ENCODE peak calls at places on chromosome 16, in six cellular contexts. One of them, this sample, is unnamed.

GRCh38 chr16:50627419-50627818 is 53.7 kb downstream of the SNX20 start:
- DNase-seq in posterior cingulate gyrus: no peak
- DNase-seq in HuH-7: no peak
- DNase-seq in NCI-H1092: peak; percentile 53
- DNase-seq in NCI-H1105: no peak
- DNase-seq in activated CD4-positive, alpha-beta T cell treated with anti-CD3 and anti-CD28 coated beads, Interleukin-2, amount 10 ng/mL, durations not matched to agents 7 days and 5 days: peak; percentile 49
- DNase-seq in this sample: peak; percentile 7

GRCh38 chr16:1708768-1709180 is 2.8 kb downstream of the MAPK8IP3 start:
- DNase-seq in posterior cingulate gyrus: no peak
- DNase-seq in HuH-7: no peak
- DNase-seq in NCI-H1092: no peak
- DNase-seq in NCI-H1105: no peak
- DNase-seq in activated CD4-positive, alpha-beta T cell treated with anti-CD3 and anti-CD28 coated beads, Interleukin-2, amount 10 ng/mL, durations not matched to agents 7 days and 5 days: no peak
- DNase-seq in this sample: no peak

GRCh38 chr16:10936585-10936984 is 5.7 kb downstream of the DEXI start:
- DNase-seq in HuH-7: no peak
- DNase-seq in NCI-H1092: no peak
- DNase-seq in posterior cingulate gyrus: no peak
- DNase-seq in activated CD4-positive, alpha-beta T cell treated with anti-CD3 and anti-CD28 coated beads, Interleukin-2, amount 10 ng/mL, durations not matched to agents 7 days and 5 days: no peak
- DNase-seq in NCI-H1105: no peak
- DNase-seq in this sample: no peak

GRCh38 chr16:29809850-29810698 is 1.9 kb upstream of the PRRT2 start:
- DNase-seq in NCI-H1092: no peak
- DNase-seq in posterior cingulate gyrus: no peak
- DNase-seq in activated CD4-positive, alpha-beta T cell treated with anti-CD3 and anti-CD28 coated beads, Interleukin-2, amount 10 ng/mL, durations not matched to agents 7 days and 5 days: peak; percentile 33
- DNase-seq in HuH-7: no peak
- DNase-seq in NCI-H1105: no peak
- DNase-seq in this sample: no peak

GRCh38 chr16:66935319-66936011 is at the start of gene CES2:
- DNase-seq in HuH-7: no peak
- DNase-seq in posterior cingulate gyrus: no peak
- DNase-seq in NCI-H1092: no peak
- DNase-seq in NCI-H1105: no peak
- DNase-seq in activated CD4-positive, alpha-beta T cell treated with anti-CD3 and anti-CD28 coated beads, Interleukin-2, amount 10 ng/mL, durations not matched to agents 7 days and 5 days: no peak
- DNase-seq in this sample: no peak

GRCh38 chr16:82639666-82640336 is 13.0 kb downstream of the CDH13 start:
- DNase-seq in activated CD4-positive, alpha-beta T cell treated with anti-CD3 and anti-CD28 coated beads, Interleukin-2, amount 10 ng/mL, durations not matched to agents 7 days and 5 days: peak; percentile 65
- DNase-seq in posterior cingulate gyrus: peak; percentile 28
- DNase-seq in HuH-7: peak; percentile 84
- DNase-seq in NCI-H1092: peak; percentile 34
- DNase-seq in NCI-H1105: no peak
- DNase-seq in this sample: no peak

GRCh38 chr16:53482123-53482522 is 20.9 kb downstream of the AKTIP start:
- DNase-seq in posterior cingulate gyrus: no peak
- DNase-seq in NCI-H1092: no peak
- DNase-seq in HuH-7: no peak
- DNase-seq in activated CD4-positive, alpha-beta T cell treated with anti-CD3 and anti-CD28 coated beads, Interleukin-2, amount 10 ng/mL, durations not matched to agents 7 days and 5 days: no peak
- DNase-seq in NCI-H1105: no peak
- DNase-seq in this sample: no peak

GRCh38 chr16:6105115-6105514 is 1007.5 kb upstream of the EEF2KMT start:
- DNase-seq in posterior cingulate gyrus: no peak
- DNase-seq in NCI-H1092: no peak
- DNase-seq in NCI-H1105: no peak
- DNase-seq in activated CD4-positive, alpha-beta T cell treated with anti-CD3 and anti-CD28 coated beads, Interleukin-2, amount 10 ng/mL, durations not matched to agents 7 days and 5 days: no peak
- DNase-seq in HuH-7: no peak
- DNase-seq in this sample: no peak

GRCh38 chr16:85126731-85127662 is 14.7 kb upstream of the CIBAR2 start:
- DNase-seq in NCI-H1105: no peak
- DNase-seq in activated CD4-positive, alpha-beta T cell treated with anti-CD3 and anti-CD28 coated beads, Interleukin-2, amount 10 ng/mL, durations not matched to agents 7 days and 5 days: no peak
- DNase-seq in HuH-7: no peak
- DNase-seq in posterior cingulate gyrus: no peak
- DNase-seq in NCI-H1092: no peak
- DNase-seq in this sample: peak; percentile 51

GRCh38 chr16:73183678-73184092 is 135.8 kb upstream of the ZFHX3 start:
- DNase-seq in activated CD4-positive, alpha-beta T cell treated with anti-CD3 and anti-CD28 coated beads, Interleukin-2, amount 10 ng/mL, durations not matched to agents 7 days and 5 days: no peak
- DNase-seq in NCI-H1105: no peak
- DNase-seq in posterior cingulate gyrus: no peak
- DNase-seq in HuH-7: no peak
- DNase-seq in NCI-H1092: no peak
- DNase-seq in this sample: no peak

GRCh38 chr16:71467810-71468209 is 5.8 kb upstream of the ZNF23 start:
- DNase-seq in activated CD4-positive, alpha-beta T cell treated with anti-CD3 and anti-CD28 coated beads, Interleukin-2, amount 10 ng/mL, durations not matched to agents 7 days and 5 days: peak; percentile 62
- DNase-seq in posterior cingulate gyrus: no peak
- DNase-seq in NCI-H1105: no peak
- DNase-seq in NCI-H1092: no peak
- DNase-seq in HuH-7: peak; percentile 66
- DNase-seq in this sample: no peak

GRCh38 chr16:31876955-31877828 is 3.6 kb downstream of the ZNF267 start:
- DNase-seq in NCI-H1105: no peak
- DNase-seq in posterior cingulate gyrus: no peak
- DNase-seq in HuH-7: no peak
- DNase-seq in NCI-H1092: no peak
- DNase-seq in activated CD4-positive, alpha-beta T cell treated with anti-CD3 and anti-CD28 coated beads, Interleukin-2, amount 10 ng/mL, durations not matched to agents 7 days and 5 days: peak; percentile 60
- DNase-seq in this sample: no peak

GRCh38 chr16:75110637-75111513 is 5.7 kb downstream of the LDHD start:
- DNase-seq in NCI-H1105: peak; percentile 41
- DNase-seq in posterior cingulate gyrus: peak; percentile 80
- DNase-seq in NCI-H1092: peak; percentile 90
- DNase-seq in activated CD4-positive, alpha-beta T cell treated with anti-CD3 and anti-CD28 coated beads, Interleukin-2, amount 10 ng/mL, durations not matched to agents 7 days and 5 days: peak; percentile 87
- DNase-seq in HuH-7: peak; percentile 92
- DNase-seq in this sample: peak; percentile 89

GRCh38 chr16:2473999-2474876 is 689 bp upstream of the TBC1D24 start:
- DNase-seq in HuH-7: peak; percentile 72
- DNase-seq in NCI-H1092: no peak
- DNase-seq in NCI-H1105: no peak
- DNase-seq in activated CD4-positive, alpha-beta T cell treated with anti-CD3 and anti-CD28 coated beads, Interleukin-2, amount 10 ng/mL, durations not matched to agents 7 days and 5 days: peak; percentile 59
- DNase-seq in posterior cingulate gyrus: no peak
- DNase-seq in this sample: peak; percentile 51

GRCh38 chr16:50671644-50672260 is 9.4 kb downstream of the SNX20 start:
- DNase-seq in NCI-H1105: peak; percentile 8
- DNase-seq in HuH-7: peak; percentile 39
- DNase-seq in activated CD4-positive, alpha-beta T cell treated with anti-CD3 and anti-CD28 coated beads, Interleukin-2, amount 10 ng/mL, durations not matched to agents 7 days and 5 days: peak; percentile 72
- DNase-seq in NCI-H1092: no peak
- DNase-seq in posterior cingulate gyrus: no peak
- DNase-seq in this sample: no peak

GRCh38 chr16:563072-563644 is 3.0 kb downstream of the PRR35 start:
- DNase-seq in NCI-H1105: no peak
- DNase-seq in HuH-7: no peak
- DNase-seq in NCI-H1092: no peak
- DNase-seq in activated CD4-positive, alpha-beta T cell treated with anti-CD3 and anti-CD28 coated beads, Interleukin-2, amount 10 ng/mL, durations not matched to agents 7 days and 5 days: no peak
- DNase-seq in posterior cingulate gyrus: no peak
- DNase-seq in this sample: no peak

GRCh38 chr16:8958344-8958808 is 5.3 kb downstream of the USP7 start:
- DNase-seq in NCI-H1092: no peak
- DNase-seq in activated CD4-positive, alpha-beta T cell treated with anti-CD3 and anti-CD28 coated beads, Interleukin-2, amount 10 ng/mL, durations not matched to agents 7 days and 5 days: peak; percentile 42
- DNase-seq in HuH-7: no peak
- DNase-seq in NCI-H1105: no peak
- DNase-seq in posterior cingulate gyrus: no peak
- DNase-seq in this sample: no peak

GRCh38 chr16:28012031-28012445 is 51.5 kb downstream of the GSG1L start:
- DNase-seq in NCI-H1092: no peak
- DNase-seq in NCI-H1105: no peak
- DNase-seq in activated CD4-positive, alpha-beta T cell treated with anti-CD3 and anti-CD28 coated beads, Interleukin-2, amount 10 ng/mL, durations not matched to agents 7 days and 5 days: no peak
- DNase-seq in HuH-7: no peak
- DNase-seq in posterior cingulate gyrus: no peak
- DNase-seq in this sample: no peak

GRCh38 chr16:11128211-11129123 is 127.5 kb downstream of the SOCS1 start:
- DNase-seq in HuH-7: no peak
- DNase-seq in NCI-H1092: no peak
- DNase-seq in posterior cingulate gyrus: no peak
- DNase-seq in activated CD4-positive, alpha-beta T cell treated with anti-CD3 and anti-CD28 coated beads, Interleukin-2, amount 10 ng/mL, durations not matched to agents 7 days and 5 days: peak; percentile 43
- DNase-seq in NCI-H1105: no peak
- DNase-seq in this sample: peak; percentile 11

This sample was measured in hypothalamus.